ENCODE peak calls at places on chromosome 11, in four cellular contexts. One of them, this sample, is unnamed.

GRCh38 chr11:72223615-72224586 is 666 bp upstream of the INPPL1 start:
- DNase-seq in GM12878: no peak
- DNase-seq in K562: peak
- DNase-seq in HepG2: no peak
- DNase-seq in this sample: no peak

GRCh38 chr11:42407379-42407778 is 904.4 kb upstream of the API5 start:
- DNase-seq in GM12878: no peak
- DNase-seq in K562: no peak
- DNase-seq in HepG2: no peak
- DNase-seq in this sample: peak

GRCh38 chr11:100978942-100979341 is 150.7 kb downstream of the PGR start:
- DNase-seq in GM12878: no peak
- DNase-seq in K562: no peak
- DNase-seq in HepG2: no peak
- DNase-seq in this sample: no peak

GRCh38 chr11:57547854-57548377 is 10.5 kb downstream of the SMTNL1 start:
- DNase-seq in GM12878: no peak
- DNase-seq in K562: no peak
- DNase-seq in HepG2: no peak
- DNase-seq in this sample: no peak

GRCh38 chr11:44556735-44557409 is 8.6 kb upstream of the CD82 start:
- DNase-seq in GM12878: peak
- DNase-seq in K562: no peak
- DNase-seq in HepG2: peak
- DNase-seq in this sample: no peak

GRCh38 chr11:78131956-78132355 is 7.5 kb downstream of the ALG8 start:
- DNase-seq in GM12878: no peak
- DNase-seq in K562: no peak
- DNase-seq in HepG2: no peak
- DNase-seq in this sample: no peak

GRCh38 chr11:62446091-62446490 is 27.3 kb downstream of the SCGB1A1 start:
- DNase-seq in GM12878: no peak
- DNase-seq in K562: no peak
- DNase-seq in HepG2: no peak
- DNase-seq in this sample: no peak

GRCh38 chr11:2527621-2528291 is 82.9 kb downstream of the KCNQ1 start:
- DNase-seq in GM12878: no peak
- DNase-seq in K562: no peak
- DNase-seq in HepG2: no peak
- DNase-seq in this sample: no peak

GRCh38 chr11:86978756-86979608 is 23.8 kb upstream of the FZD4 start:
- DNase-seq in GM12878: no peak
- DNase-seq in K562: peak
- DNase-seq in HepG2: no peak
- DNase-seq in this sample: no peak

GRCh38 chr11:8610532-8611116 is 16.6 kb upstream of the STK33 start:
- DNase-seq in GM12878: no peak
- DNase-seq in K562: no peak
- DNase-seq in HepG2: no peak
- DNase-seq in this sample: no peak

GRCh38 chr11:2378527-2379210 is 1.6 kb downstream of the CD81 start:
- DNase-seq in GM12878: no peak
- DNase-seq in K562: no peak
- DNase-seq in HepG2: no peak
- DNase-seq in this sample: no peak

GRCh38 chr11:68066742-68067141 is 27.9 kb downstream of the TCIRG1 start:
- DNase-seq in GM12878: no peak
- DNase-seq in K562: no peak
- DNase-seq in HepG2: no peak
- DNase-seq in this sample: no peak

GRCh38 chr11:35541621-35542375 is 16.4 kb upstream of the PAMR1 start:
- DNase-seq in GM12878: no peak
- DNase-seq in K562: no peak
- DNase-seq in HepG2: no peak
- DNase-seq in this sample: no peak

DNA sequence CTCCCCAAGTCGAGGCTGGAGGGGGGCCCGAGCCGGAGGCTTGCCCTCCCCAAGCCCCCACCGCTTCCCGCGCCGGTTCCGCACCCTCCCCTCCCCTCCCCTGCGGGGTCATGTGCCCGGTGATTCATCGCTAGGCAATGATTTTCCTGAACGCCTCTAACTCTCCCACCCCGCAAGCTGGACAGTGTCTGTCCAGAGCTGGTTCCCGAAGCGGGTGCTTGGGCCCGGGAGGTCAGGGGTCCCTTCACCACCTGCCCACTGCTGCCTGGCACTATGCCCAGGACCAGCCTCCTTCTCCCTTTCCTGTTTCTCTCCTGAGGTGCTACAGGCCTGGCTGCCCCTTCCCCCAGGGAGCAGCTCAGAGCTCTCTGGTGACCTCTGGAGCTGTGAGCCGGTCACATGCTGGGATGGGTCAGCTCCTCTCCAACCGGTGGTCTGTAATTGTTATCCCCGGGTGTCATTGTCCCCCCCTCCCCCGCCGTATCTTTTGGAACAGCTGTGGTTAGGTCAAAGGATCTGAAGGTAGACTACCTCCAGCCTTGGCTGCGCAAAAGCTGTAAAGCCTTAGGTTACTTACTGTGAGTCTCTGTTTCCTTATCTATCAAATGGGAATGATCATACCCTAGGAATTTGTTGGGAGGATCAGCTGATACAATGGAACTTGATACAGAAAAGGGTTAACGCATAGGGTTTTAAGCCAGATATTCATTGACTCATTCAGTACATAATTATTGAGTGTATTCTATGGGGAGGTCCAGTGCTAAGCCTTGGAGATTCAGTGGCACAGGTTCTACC is 722 bp downstream of the STX3 start:
- DNase-seq in GM12878: no peak
- DNase-seq in K562: peak
- DNase-seq in HepG2: peak
- DNase-seq in this sample: no peak
- TF ChIP-seq GABPA in GM12878: no peak
- TF ChIP-seq GABPA in K562: no peak
- TF ChIP-seq GABPA in HepG2: no peak
- TF ChIP-seq GABPA in this sample: no peak

DNA sequence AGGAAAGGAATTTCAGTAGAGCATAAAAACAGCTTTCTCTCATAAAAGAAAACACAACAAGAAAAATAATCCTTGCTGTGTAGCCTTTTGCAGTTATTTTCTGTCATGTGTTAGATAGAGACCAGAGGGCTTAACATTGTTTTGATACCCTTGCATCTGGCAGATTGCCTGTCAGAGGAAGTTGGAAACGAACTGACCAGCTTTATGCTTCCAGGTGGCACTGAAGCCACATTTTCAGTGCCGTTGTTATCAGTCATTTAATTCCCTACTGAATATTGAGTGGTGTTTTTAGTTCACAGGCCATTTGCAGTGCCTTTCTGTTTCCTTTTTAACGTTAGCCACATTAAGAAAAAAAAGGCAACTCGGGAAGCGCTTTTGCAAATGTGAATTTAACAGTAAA is 21.5 kb upstream of the RAG2 start:
- DNase-seq in GM12878: no peak
- DNase-seq in K562: no peak
- DNase-seq in HepG2: no peak
- DNase-seq in this sample: no peak
- TF ChIP-seq CBX5 in GM12878: no peak
- TF ChIP-seq CBX5 in K562: no peak
- TF ChIP-seq CBX5 in HepG2: no peak
- TF ChIP-seq CBX5 in this sample: no peak

DNA sequence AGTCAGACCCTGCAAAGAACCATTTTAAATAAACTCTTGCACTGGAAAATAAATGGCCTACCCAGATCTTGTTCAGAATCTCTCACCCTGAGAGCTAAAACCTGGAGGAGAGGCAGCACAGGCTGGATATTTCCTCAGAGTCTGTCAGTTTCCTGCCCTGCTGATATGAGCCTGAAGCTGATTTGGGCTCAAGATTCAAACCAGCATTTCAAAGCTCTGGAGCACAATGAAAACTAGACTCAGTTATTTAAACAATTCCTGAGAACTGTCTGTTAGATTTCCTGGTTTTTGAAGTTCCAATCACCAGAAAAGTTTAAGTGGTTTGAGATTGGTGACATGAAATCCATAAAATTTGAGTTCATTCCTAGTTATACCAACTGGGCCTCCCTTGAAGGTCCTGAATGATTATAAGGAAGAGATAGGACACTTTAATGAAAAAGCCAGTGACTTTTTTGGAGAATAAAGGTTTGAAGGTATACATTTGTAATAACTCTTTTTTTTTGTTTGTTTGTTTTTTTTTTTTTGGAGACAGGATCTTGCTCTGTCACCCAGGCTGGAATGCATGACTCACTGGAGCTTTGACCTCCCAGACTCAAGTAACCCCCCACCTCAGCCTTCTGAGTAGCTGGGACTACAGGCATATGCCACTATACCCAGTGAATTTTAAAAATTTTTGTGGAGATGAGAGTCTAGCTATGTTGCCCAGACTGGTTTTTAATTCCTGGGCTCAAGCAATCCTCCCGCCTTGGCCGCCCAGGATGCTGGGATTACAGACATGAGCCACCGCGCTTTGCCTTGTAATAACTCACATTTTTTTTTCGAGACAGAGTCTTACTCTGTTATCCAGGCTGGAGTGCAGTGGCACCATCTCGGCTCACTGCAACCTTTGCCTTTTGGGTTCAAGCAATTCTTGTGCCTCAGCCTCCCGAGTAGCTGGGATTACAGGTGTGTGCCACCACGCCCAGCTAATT is 8.0 kb upstream of the ESAM start:
- DNase-seq in GM12878: no peak
- DNase-seq in K562: no peak
- DNase-seq in HepG2: peak
- DNase-seq in this sample: no peak
- TF ChIP-seq GABPA in GM12878: no peak
- TF ChIP-seq GABPA in K562: no peak
- TF ChIP-seq GABPA in HepG2: no peak
- TF ChIP-seq GABPA in this sample: no peak

DNA sequence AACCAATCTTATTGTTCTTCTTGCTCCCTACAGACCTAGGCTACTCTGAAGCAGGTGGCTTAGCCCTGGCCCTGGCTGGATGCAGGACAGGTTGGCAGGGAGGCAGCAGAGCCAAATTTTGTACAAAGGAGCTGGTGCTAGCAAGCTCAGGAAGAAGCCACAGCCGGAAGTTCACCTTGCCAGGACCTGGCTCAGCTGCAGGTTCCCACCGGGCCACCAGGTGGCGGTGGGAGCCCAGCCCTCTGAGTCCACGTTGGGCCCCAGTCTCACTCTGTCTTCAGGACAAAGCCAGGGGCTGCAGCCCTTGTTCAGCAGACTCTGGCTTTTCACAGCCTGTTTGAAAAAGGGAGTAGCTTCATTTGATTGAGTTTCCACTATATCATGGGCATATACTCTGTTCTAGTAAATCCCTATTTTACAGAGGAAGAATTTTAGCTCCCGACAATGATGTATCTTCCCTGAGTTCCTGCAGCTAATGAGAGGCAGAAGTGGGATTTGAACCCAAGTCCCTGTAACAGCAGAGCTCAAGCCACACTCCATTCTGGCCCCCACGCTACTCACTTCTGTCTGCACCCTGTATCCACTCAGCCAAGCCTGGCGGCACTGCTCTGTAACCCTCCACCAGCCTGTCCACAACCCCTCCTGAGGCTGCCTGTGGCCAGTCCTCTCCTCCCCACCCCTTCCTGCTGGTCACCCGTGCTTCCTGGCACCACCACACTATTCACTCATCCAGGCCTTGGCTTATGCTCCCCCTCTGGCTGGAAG is 3.3 kb downstream of the TKFC start:
- DNase-seq in GM12878: peak
- DNase-seq in K562: peak
- DNase-seq in HepG2: peak
- DNase-seq in this sample: peak
- TF ChIP-seq CBX5 in GM12878: no peak
- TF ChIP-seq CBX5 in K562: no peak
- TF ChIP-seq CBX5 in HepG2: no peak
- TF ChIP-seq CBX5 in this sample: no peak

GRCh38 chr11:69443968-69444364 is 37.5 kb upstream of the LINC01488 start:
- DNase-seq in GM12878: no peak
- DNase-seq in K562: no peak
- DNase-seq in HepG2: no peak
- DNase-seq in this sample: no peak
- TF ChIP-seq GABPA in GM12878: no peak
- TF ChIP-seq GABPA in K562: no peak
- TF ChIP-seq GABPA in HepG2: no peak
- TF ChIP-seq GABPA in this sample: no peak

DNA sequence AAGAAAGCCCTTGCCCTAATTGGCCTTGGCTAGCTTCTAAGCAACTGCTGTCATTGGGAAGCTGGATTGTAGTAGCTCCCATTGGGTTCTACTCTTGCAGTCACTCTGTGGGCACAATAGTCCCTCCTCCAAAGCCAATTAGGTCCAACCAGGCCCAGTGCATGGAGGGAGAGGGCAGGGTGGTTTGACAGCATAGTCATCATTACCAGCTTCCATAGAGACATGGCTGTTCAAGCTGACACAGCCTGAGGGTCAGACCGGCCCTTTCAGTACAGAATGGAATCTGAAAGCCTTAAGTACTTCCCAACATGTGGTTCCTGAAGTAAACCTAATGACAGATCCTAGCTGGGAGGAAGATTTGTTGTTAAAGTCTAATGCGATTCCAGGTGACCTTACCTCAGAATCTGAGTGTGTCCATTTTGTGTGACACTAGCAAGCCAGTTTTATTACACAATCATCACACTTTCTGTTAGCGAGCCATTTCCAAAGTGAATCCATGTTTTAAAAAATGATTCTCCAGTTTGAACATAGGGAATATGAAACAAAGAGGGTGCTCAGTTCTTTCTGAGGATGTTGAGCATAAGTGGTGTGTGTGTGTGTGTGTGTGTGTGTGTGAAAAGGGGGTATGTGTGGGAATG is 6.9 kb downstream of the PLET1 start:
- DNase-seq in GM12878: no peak
- DNase-seq in K562: no peak
- DNase-seq in HepG2: no peak
- DNase-seq in this sample: no peak
- TF ChIP-seq CBX5 in GM12878: no peak
- TF ChIP-seq CBX5 in K562: no peak
- TF ChIP-seq CBX5 in HepG2: no peak
- TF ChIP-seq CBX5 in this sample: no peak

GRCh38 chr11:34160049-34160721 is 54.8 kb downstream of the NAT10 start:
- DNase-seq in GM12878: no peak
- DNase-seq in K562: no peak
- DNase-seq in HepG2: no peak
- DNase-seq in this sample: no peak
- TF ChIP-seq GABPA in GM12878: no peak
- TF ChIP-seq GABPA in K562: no peak
- TF ChIP-seq GABPA in HepG2: no peak
- TF ChIP-seq GABPA in this sample: no peak

GRCh38 chr11:10376061-10376460 is 71.2 kb downstream of the ADM start:
- DNase-seq in GM12878: no peak
- DNase-seq in K562: no peak
- DNase-seq in HepG2: no peak
- DNase-seq in this sample: peak
- TF ChIP-seq CBX5 in GM12878: no peak
- TF ChIP-seq CBX5 in K562: no peak
- TF ChIP-seq CBX5 in HepG2: no peak
- TF ChIP-seq CBX5 in this sample: no peak

DNA sequence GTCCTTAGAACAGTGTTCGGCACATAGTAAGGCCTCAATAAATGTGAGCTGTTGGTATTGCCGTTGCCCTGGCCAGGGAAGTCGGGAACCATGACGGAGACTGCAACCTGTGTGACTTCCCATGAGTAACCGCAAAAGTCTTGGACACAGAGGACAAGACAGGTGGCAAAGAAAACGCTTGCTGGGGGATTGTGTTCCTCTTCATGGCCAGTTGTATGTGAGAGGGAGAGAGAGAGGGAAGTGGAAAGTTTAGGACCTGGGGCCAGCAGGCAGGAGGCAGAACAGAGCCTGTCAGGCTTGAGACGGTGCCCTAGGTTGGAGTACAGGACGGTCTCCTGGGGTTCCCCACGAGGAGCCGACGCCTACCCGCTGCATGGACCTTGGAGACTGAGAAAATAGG is 90.2 kb downstream of the CEP164 start:
- DNase-seq in GM12878: no peak
- DNase-seq in K562: no peak
- DNase-seq in HepG2: no peak
- DNase-seq in this sample: no peak
- TF ChIP-seq GABPA in GM12878: no peak
- TF ChIP-seq GABPA in K562: no peak
- TF ChIP-seq GABPA in HepG2: no peak
- TF ChIP-seq GABPA in this sample: no peak

This sample was measured in H1.